ENCODE peak calls at places on chromosomes 16 and 17, in ten cellular contexts. Q is tibial nerve, Y is suprapubic skin, L is SK-N-SH, M is A549, J is transverse colon, K is stomach, I is sigmoid colon, V is esophagus muscularis mucosa, X is GM12878. T is an unnamed sample.
A peak's percentile ranks its signal among the peaks of the same experiment; 100 is the strongest.

GRCh38 chr17:79424471-79425185 is 186.2 kb downstream of the RBFOX3 start:
- DNase-seq in Q (no peak), M (no peak), L (no peak), K (no peak), J (no peak), Y (no peak), I (no peak), V (no peak), X (no peak), T (no peak)

GRCh38 chr17:29949708-29950107 is 8.3 kb downstream of the EFCAB5 start:
- DNase-seq in Y (no peak), V (no peak), K (no peak), J (no peak), X (no peak), M (no peak), Q (no peak), I (no peak), L (peak; percentile 17), T (no peak)

GRCh38 chr16:48115299-48115698 is 40.5 kb downstream of the ABCC12 start:
- DNase-seq in J (no peak), X (no peak), M (no peak), K (no peak), Q (no peak), V (no peak), Y (no peak), L (no peak), I (no peak), T (peak; percentile 68)

GRCh38 chr17:31834448-31834847 is 24.6 kb downstream of the COPRS start:
- DNase-seq in K (no peak), J (no peak), V (no peak), L (no peak), Q (no peak), M (no peak), X (peak; percentile 46), I (no peak), Y (no peak), T (no peak)

GRCh38 chr17:64275016-64275415 is 12.0 kb upstream of the TEX2 start:
- DNase-seq in Y (no peak), V (no peak), M (no peak), J (no peak), Q (no peak), X (no peak), K (no peak), L (no peak), I (no peak), T (no peak)

GRCh38 chr16:8853611-8854010 is 15.2 kb downstream of the CARHSP1 start:
- DNase-seq in J (no peak), L (no peak), K (no peak), I (no peak), X (no peak), Y (no peak), V (no peak), Q (no peak), M (no peak), T (no peak)

GRCh38 chr17:61402978-61403845 is 3.6 kb downstream of the TBX2 start:
- DNase-seq in L (peak; percentile 34), Q (no peak), X (no peak), K (no peak), V (no peak), Y (no peak), M (no peak), I (no peak), J (no peak), T (no peak)

GRCh38 chr17:4708436-4708835 is 2.0 kb upstream of the ARRB2 start:
- DNase-seq in Y (no peak), L (no peak), V (no peak), K (no peak), I (no peak), X (no peak), J (no peak), M (peak; percentile 60), Q (no peak), T (no peak)

GRCh38 chr16:8660841-8661301 is 13.5 kb upstream of the ABAT start:
- DNase-seq in Q (peak; percentile 46), M (peak; percentile 72), V (no peak), X (no peak), Y (no peak), L (peak; percentile 81), K (peak; percentile 82), I (peak; percentile 74), J (peak; percentile 73), T (peak; percentile 44)

GRCh38 chr17:67390646-67391480 is 13.8 kb downstream of the PITPNC1 start:
- DNase-seq in K (peak; percentile 76), Y (no peak), M (peak; percentile 83), I (no peak), V (no peak), X (peak; percentile 87), L (no peak), J (peak; percentile 41), Q (no peak), T (no peak)

GRCh38 chr16:68232335-68232734 is 3.6 kb downstream of the ESRP2 start:
- DNase-seq in L (no peak), X (no peak), Q (no peak), I (peak; percentile 66), J (no peak), V (no peak), M (no peak), Y (no peak), K (no peak), T (no peak)

GRCh38 chr17:43615952-43616351 is 45.8 kb downstream of the MEOX1 start:
- DNase-seq in V (no peak), L (no peak), I (no peak), K (no peak), X (no peak), J (no peak), Q (no peak), M (no peak), Y (no peak), T (no peak)

GRCh38 chr17:48155889-48156670 is 48.5 kb downstream of the SNX11 start:
- DNase-seq in V (no peak), I (no peak), Q (no peak), Y (no peak), J (no peak), M (no peak), K (no peak), X (no peak), L (no peak), T (no peak)

GRCh38 chr17:55728833-55729232 is 6.2 kb upstream of the TMEM100 start:
- DNase-seq in M (no peak), Y (no peak), L (no peak), Q (no peak), K (no peak), I (no peak), X (no peak), V (no peak), J (no peak), T (no peak)
- H3K4me1 ChIP-seq in M (peaks cover 8% of the 10 kb centered on the region), Y (peaks cover 56% of the 10 kb centered on the region), L (peaks cover 60% of the 10 kb centered on the region), Q (peaks cover 40% of the 10 kb centered on the region), K (peaks cover 18% of the 10 kb centered on the region), I (no peaks in the 10 kb centered on the region), X (no peaks in the 10 kb centered on the region), V (peaks cover 83% of the 10 kb centered on the region), J (peaks cover 16% of the 10 kb centered on the region), T (peaks cover 16% of the 10 kb centered on the region)

DNA sequence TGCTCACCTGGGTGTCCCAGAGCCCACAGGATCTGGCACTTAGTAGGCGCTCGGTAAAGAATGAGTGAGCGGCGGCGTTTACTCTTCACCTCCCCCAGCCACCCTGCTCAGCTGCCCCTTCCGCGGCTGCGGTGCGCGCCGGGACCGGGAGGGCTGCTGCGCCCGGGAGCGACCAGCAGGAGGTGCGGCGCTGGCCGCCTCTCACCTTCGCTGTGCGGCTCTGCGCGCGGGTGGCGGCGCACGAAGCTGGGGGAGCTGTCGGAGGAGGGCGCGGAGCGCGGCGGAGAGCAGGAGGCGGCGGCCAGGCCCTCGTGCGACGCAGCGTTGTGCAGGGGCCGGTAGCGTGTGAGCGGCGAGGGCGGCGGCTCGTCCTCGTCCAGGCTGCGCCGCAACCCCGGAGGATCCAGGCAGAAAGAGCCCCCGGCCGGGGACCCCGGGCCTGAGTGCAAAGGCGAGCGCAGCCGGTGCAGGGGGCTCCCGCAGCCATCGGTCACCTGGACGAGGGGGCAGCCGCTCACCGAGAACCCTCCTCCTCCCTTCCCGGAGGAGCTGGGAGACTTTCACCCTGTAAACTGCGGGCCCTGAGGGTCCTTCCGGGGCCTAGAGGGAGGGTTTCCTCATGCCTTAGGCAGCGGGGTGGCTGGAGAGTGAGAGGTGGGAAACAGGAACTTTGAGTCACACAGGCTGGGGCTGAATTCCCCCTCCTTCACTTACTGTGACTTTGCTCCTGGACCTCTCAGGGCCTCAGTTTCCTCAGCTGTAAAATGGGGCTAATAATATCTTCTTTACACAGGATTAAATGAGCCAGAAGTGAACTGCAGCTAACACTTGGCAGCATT is 12.5 kb downstream of the SAMD14 start:
- DNase-seq in V (no peak), J (peak; percentile 68), I (no peak), Y (no peak), L (no peak), X (no peak), M (peak; percentile 74), K (peak; percentile 74), Q (no peak), T (peak; percentile 51)
- TF ChIP-seq EP300 in V (no peak), J (no peak), I (no peak), Y (no peak), L (no peak), X (no peak), M (no peak), K (no peak), Q (no peak), T (no peak)

DNA sequence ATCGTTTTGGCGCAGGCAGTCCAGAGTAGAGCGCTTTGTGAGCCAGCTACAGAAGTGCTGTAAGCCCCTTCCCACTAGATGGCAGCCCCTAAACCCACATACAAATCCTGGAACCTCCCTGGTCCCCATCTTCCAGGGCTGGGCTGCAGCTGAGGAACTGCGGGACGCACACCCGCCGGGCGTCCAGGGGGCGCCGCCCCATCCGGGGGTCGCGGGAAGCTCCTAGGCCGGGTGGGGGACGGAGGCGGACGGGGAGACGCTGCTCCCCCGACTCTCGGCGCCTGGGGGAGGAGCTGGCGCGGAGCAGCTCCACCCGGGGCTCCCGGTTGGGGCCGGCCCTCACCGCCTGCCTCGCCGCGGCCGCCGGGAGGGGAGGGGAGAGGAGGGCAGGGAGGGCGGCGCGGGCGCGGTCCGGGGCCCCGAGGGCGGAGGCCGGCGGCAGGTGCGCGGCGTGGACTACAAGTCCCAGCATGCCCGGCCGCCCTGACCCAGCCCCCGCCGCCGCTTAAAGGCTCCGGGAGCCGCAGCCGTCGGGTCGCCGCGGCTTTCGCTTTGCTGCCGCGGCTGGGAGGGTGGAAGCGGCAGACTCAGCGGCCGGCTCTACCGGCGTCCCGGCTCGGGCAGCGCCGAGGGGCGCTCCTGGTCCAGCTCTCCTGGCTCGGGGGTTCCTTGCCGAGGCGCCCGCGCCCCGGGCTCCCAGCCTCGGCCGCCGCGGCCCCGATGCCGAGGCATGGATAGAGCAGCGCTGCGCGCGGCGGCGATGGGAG is at the start of gene KSR1:
- DNase-seq in J (peak; percentile 89), K (peak; percentile 89), M (peak; percentile 82), V (no peak), Y (peak; percentile 88), L (peak; percentile 93), Q (peak; percentile 61), X (no peak), I (peak; percentile 90), T (peak; percentile 90)
- TF ChIP-seq CTCF in J (no peak), K (peak; percentile 9), M (peak; percentile 64), V (peak; percentile 30), Y (peak; percentile 11), L (peak; percentile 58), Q (peak; percentile 22), X (peak; percentile 38), I (no peak), T (peak; percentile 34)

GRCh38 chr17:69874220-69874670 is 200.8 kb upstream of the KCNJ16 start:
- DNase-seq in M (no peak), X (no peak), V (no peak), J (no peak), I (no peak), L (no peak), K (no peak), Q (no peak), Y (no peak), T (no peak)
- H3K4me1 ChIP-seq in M (no peaks in the 10 kb centered on the region), X (peaks cover 10% of the 10 kb centered on the region), V (no peaks in the 10 kb centered on the region), J (no peaks in the 10 kb centered on the region), I (no peaks in the 10 kb centered on the region), L (peaks cover 47% of the 10 kb centered on the region), K (no peaks in the 10 kb centered on the region), Q (no peaks in the 10 kb centered on the region), Y (peaks cover 3% of the 10 kb centered on the region), T (no peaks in the 10 kb centered on the region)

GRCh38 chr16:2473425-2473926 is 1.5 kb upstream of the TBC1D24 start:
- DNase-seq in K (no peak), I (no peak), Y (no peak), L (peak; percentile 74), Q (no peak), M (no peak), X (no peak), J (no peak), V (no peak), T (peak; percentile 90)
- TF ChIP-seq EP300 in K (no peak), I (no peak), Y (no peak), L (no peak), Q (no peak), M (no peak), X (no peak), J (no peak), V (no peak), T (no peak)

T was measured in upper lobe of left lung.